ENCODE peak calls at places on chromosome 11, in ten cellular contexts. One of them, this sample, is unnamed.

GRCh38 chr11:32081129-32081641 is 9.7 kb upstream of the RCN1 start:
- DNase-seq in adrenal gland: no peak
- DNase-seq in pancreas: no peak
- DNase-seq in PC-9: peak; percentile 18
- DNase-seq in sigmoid colon: no peak
- DNase-seq in fibroblast of lung: peak; percentile 50
- DNase-seq in thoracic aorta: no peak
- DNase-seq in colonic mucosa: no peak
- DNase-seq in psoas muscle: no peak
- DNase-seq in hepatocyte: peak; percentile 35
- DNase-seq in this sample: no peak

GRCh38 chr11:59899532-59899931 is 20.9 kb downstream of the OOSP3 start:
- DNase-seq in colonic mucosa: no peak
- DNase-seq in sigmoid colon: no peak
- DNase-seq in PC-9: no peak
- DNase-seq in hepatocyte: no peak
- DNase-seq in thoracic aorta: no peak
- DNase-seq in fibroblast of lung: no peak
- DNase-seq in psoas muscle: no peak
- DNase-seq in adrenal gland: no peak
- DNase-seq in pancreas: no peak
- DNase-seq in this sample: no peak

GRCh38 chr11:1641096-1641495 is 11.5 kb downstream of the KRTAP5-5 start:
- DNase-seq in hepatocyte: no peak
- DNase-seq in thoracic aorta: no peak
- DNase-seq in sigmoid colon: peak; percentile 53
- DNase-seq in fibroblast of lung: no peak
- DNase-seq in colonic mucosa: no peak
- DNase-seq in adrenal gland: no peak
- DNase-seq in pancreas: peak; percentile 51
- DNase-seq in psoas muscle: peak; percentile 26
- DNase-seq in PC-9: no peak
- DNase-seq in this sample: no peak

GRCh38 chr11:69215784-69216415 is 60.2 kb downstream of the SMIM38 start:
- DNase-seq in colonic mucosa: no peak
- DNase-seq in psoas muscle: no peak
- DNase-seq in sigmoid colon: no peak
- DNase-seq in adrenal gland: peak; percentile 6
- DNase-seq in pancreas: no peak
- DNase-seq in thoracic aorta: no peak
- DNase-seq in hepatocyte: no peak
- DNase-seq in PC-9: peak; percentile 45
- DNase-seq in fibroblast of lung: peak; percentile 52
- DNase-seq in this sample: no peak

GRCh38 chr11:120432056-120433018 is 79.2 kb upstream of the GRIK4 start:
- DNase-seq in psoas muscle: no peak
- DNase-seq in thoracic aorta: peak; percentile 51
- DNase-seq in PC-9: peak; percentile 60
- DNase-seq in hepatocyte: peak; percentile 73
- DNase-seq in fibroblast of lung: peak; percentile 99
- DNase-seq in pancreas: no peak
- DNase-seq in sigmoid colon: no peak
- DNase-seq in colonic mucosa: peak; percentile 26
- DNase-seq in adrenal gland: peak; percentile 65
- DNase-seq in this sample: peak; percentile 97

GRCh38 chr11:135075740-135076139 is 663.7 kb upstream of the B3GAT1 start:
- DNase-seq in PC-9: peak; percentile 26
- DNase-seq in thoracic aorta: peak; percentile 28
- DNase-seq in colonic mucosa: peak; percentile 53
- DNase-seq in fibroblast of lung: peak; percentile 12
- DNase-seq in adrenal gland: peak; percentile 79
- DNase-seq in hepatocyte: peak; percentile 54
- DNase-seq in sigmoid colon: no peak
- DNase-seq in pancreas: peak; percentile 84
- DNase-seq in psoas muscle: peak; percentile 69
- DNase-seq in this sample: no peak

GRCh38 chr11:121965330-121965729 is 150.7 kb downstream of the BLID start:
- DNase-seq in psoas muscle: peak; percentile 47
- DNase-seq in adrenal gland: no peak
- DNase-seq in hepatocyte: no peak
- DNase-seq in pancreas: no peak
- DNase-seq in colonic mucosa: no peak
- DNase-seq in PC-9: peak; percentile 16
- DNase-seq in sigmoid colon: no peak
- DNase-seq in thoracic aorta: no peak
- DNase-seq in fibroblast of lung: no peak
- DNase-seq in this sample: no peak

GRCh38 chr11:18384157-18384641 is 10.2 kb upstream of the LDHA start:
- DNase-seq in adrenal gland: peak; percentile 74
- DNase-seq in fibroblast of lung: peak; percentile 83
- DNase-seq in sigmoid colon: peak; percentile 90
- DNase-seq in thoracic aorta: peak; percentile 19
- DNase-seq in psoas muscle: peak; percentile 74
- DNase-seq in hepatocyte: peak; percentile 78
- DNase-seq in pancreas: no peak
- DNase-seq in PC-9: peak; percentile 73
- DNase-seq in colonic mucosa: peak; percentile 87
- DNase-seq in this sample: peak; percentile 96

GRCh38 chr11:128531588-128531987 is 55.8 kb downstream of the ETS1 start:
- DNase-seq in adrenal gland: no peak
- DNase-seq in PC-9: no peak
- DNase-seq in sigmoid colon: no peak
- DNase-seq in colonic mucosa: no peak
- DNase-seq in fibroblast of lung: no peak
- DNase-seq in pancreas: no peak
- DNase-seq in thoracic aorta: no peak
- DNase-seq in psoas muscle: no peak
- DNase-seq in hepatocyte: no peak
- DNase-seq in this sample: no peak

GRCh38 chr11:57513446-57513795 is 2.1 kb downstream of the SLC43A1 start:
- DNase-seq in psoas muscle: no peak
- DNase-seq in hepatocyte: no peak
- DNase-seq in sigmoid colon: no peak
- DNase-seq in thoracic aorta: no peak
- DNase-seq in pancreas: peak; percentile 6
- DNase-seq in colonic mucosa: no peak
- DNase-seq in adrenal gland: no peak
- DNase-seq in PC-9: no peak
- DNase-seq in fibroblast of lung: no peak
- DNase-seq in this sample: no peak

GRCh38 chr11:57514538-57515331 is 767 bp downstream of the SLC43A1 start:
- DNase-seq in colonic mucosa: peak; percentile 83
- DNase-seq in fibroblast of lung: peak; percentile 39
- DNase-seq in adrenal gland: peak; percentile 54
- DNase-seq in thoracic aorta: no peak
- DNase-seq in hepatocyte: peak; percentile 65
- DNase-seq in pancreas: peak; percentile 94
- DNase-seq in psoas muscle: peak; percentile 83
- DNase-seq in PC-9: peak; percentile 17
- DNase-seq in sigmoid colon: peak; percentile 82
- DNase-seq in this sample: no peak

GRCh38 chr11:57512646-57513445 is 2.7 kb downstream of the SLC43A1 start:
- DNase-seq in PC-9: no peak
- DNase-seq in fibroblast of lung: no peak
- DNase-seq in sigmoid colon: no peak
- DNase-seq in pancreas: peak; percentile 20
- DNase-seq in colonic mucosa: no peak
- DNase-seq in thoracic aorta: no peak
- DNase-seq in adrenal gland: no peak
- DNase-seq in psoas muscle: no peak
- DNase-seq in hepatocyte: no peak
- DNase-seq in this sample: no peak

GRCh38 chr11:57515332-57516060 is at the start of gene SLC43A1:
- DNase-seq in fibroblast of lung: peak; percentile 72
- DNase-seq in colonic mucosa: peak; percentile 72
- DNase-seq in psoas muscle: peak; percentile 79
- DNase-seq in thoracic aorta: no peak
- DNase-seq in PC-9: peak; percentile 49
- DNase-seq in hepatocyte: peak; percentile 68
- DNase-seq in sigmoid colon: peak; percentile 86
- DNase-seq in pancreas: peak; percentile 90
- DNase-seq in adrenal gland: peak; percentile 59
- DNase-seq in this sample: no peak

GRCh38 chr11:57513911-57514537 is 1.5 kb downstream of the SLC43A1 start:
- DNase-seq in thoracic aorta: no peak
- DNase-seq in pancreas: peak; percentile 90
- DNase-seq in psoas muscle: peak; percentile 66
- DNase-seq in sigmoid colon: peak; percentile 81
- DNase-seq in adrenal gland: peak; percentile 60
- DNase-seq in hepatocyte: peak; percentile 58
- DNase-seq in colonic mucosa: peak; percentile 58
- DNase-seq in PC-9: no peak
- DNase-seq in fibroblast of lung: peak; percentile 28
- DNase-seq in this sample: no peak
- H3K4me3 ChIP-seq in thoracic aorta: peak overlapping the region; percentile 99
- H3K4me3 ChIP-seq in pancreas: peak overlapping the region; percentile 94
- H3K4me3 ChIP-seq in psoas muscle: peak overlapping the region; percentile 77
- H3K4me3 ChIP-seq in sigmoid colon: peak overlapping the region; percentile 65
- H3K4me3 ChIP-seq in adrenal gland: peak overlapping the region; percentile 96
- H3K4me3 ChIP-seq in hepatocyte: peak overlapping the region; percentile 93
- H3K4me3 ChIP-seq in colonic mucosa: peak overlapping the region; percentile 79
- H3K4me3 ChIP-seq in PC-9: peak overlapping the region; percentile 69
- H3K4me3 ChIP-seq in fibroblast of lung: peak overlapping the region; percentile 80
- H3K4me3 ChIP-seq in this sample: peak overlapping the region; percentile 79

DNA sequence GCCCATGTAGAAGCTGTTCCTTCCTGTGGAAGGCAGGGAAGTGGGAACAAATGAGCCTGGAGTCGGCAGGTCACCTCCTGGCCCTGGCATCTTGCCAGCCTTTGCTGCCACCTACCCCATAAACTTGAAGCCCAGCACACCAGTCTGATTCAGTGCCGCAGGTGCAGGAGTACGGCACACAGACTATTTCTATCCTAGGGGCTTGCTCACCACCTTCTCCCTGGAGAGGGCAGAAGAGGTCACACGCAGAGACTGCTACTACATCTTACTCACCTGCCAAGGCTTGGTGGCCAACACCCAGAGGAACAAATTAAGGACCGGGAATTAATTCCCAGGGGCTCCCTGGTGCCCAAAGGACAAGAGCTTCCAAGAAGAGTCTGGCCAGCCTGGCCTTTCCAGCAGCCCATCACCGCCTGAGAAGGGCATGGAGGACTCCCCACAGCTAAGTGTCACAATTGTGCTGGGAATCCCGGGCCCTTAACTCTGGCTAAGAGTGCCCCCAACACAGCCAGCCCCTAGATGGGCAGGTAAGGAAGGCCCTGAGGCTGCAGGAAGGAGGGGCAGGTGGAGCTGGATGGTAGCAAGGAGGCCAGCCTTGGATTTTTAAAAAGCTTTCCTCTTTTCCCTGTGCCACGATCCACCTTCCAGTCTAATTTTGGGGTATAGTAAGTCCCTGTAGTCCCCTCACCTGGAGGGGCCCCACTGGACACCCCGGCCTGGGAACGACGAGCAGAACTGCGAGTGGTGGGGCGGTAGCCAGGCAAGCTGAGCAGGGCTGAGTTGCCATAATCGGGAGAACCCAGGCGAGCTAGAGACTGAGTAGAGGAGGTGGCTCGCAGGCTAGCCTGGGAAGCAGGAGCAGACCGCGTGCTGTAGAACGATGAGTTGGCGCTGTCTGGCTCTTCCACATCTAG is 6.9 kb downstream of the IL18BP start:
- DNase-seq in psoas muscle: no peak
- DNase-seq in PC-9: no peak
- DNase-seq in sigmoid colon: peak; percentile 67
- DNase-seq in pancreas: peak; percentile 70
- DNase-seq in thoracic aorta: no peak
- DNase-seq in hepatocyte: no peak
- DNase-seq in fibroblast of lung: no peak
- DNase-seq in colonic mucosa: no peak
- DNase-seq in adrenal gland: peak; percentile 38
- DNase-seq in this sample: no peak
- TF ChIP-seq CTCF in psoas muscle: no peak
- TF ChIP-seq CTCF in PC-9: no peak
- TF ChIP-seq CTCF in sigmoid colon: no peak
- TF ChIP-seq CTCF in pancreas: no peak
- TF ChIP-seq CTCF in thoracic aorta: no peak
- TF ChIP-seq CTCF in hepatocyte: no peak
- TF ChIP-seq CTCF in fibroblast of lung: no peak
- TF ChIP-seq CTCF in colonic mucosa: no peak
- TF ChIP-seq CTCF in adrenal gland: no peak
- TF ChIP-seq CTCF in this sample: no peak

GRCh38 chr11:117286588-117286987 is 4.6 kb upstream of the BACE1-AS start:
- DNase-seq in hepatocyte: no peak
- DNase-seq in thoracic aorta: no peak
- DNase-seq in sigmoid colon: no peak
- DNase-seq in adrenal gland: no peak
- DNase-seq in colonic mucosa: no peak
- DNase-seq in pancreas: no peak
- DNase-seq in fibroblast of lung: no peak
- DNase-seq in PC-9: no peak
- DNase-seq in psoas muscle: no peak
- DNase-seq in this sample: no peak
- H3K36me3 ChIP-seq in hepatocyte: no peaks in the 10 kb centered on the region
- H3K36me3 ChIP-seq in thoracic aorta: peaks cover 40% of the 10 kb centered on the region
- H3K36me3 ChIP-seq in sigmoid colon: peaks cover 99% of the 10 kb centered on the region
- H3K36me3 ChIP-seq in adrenal gland: no peaks in the 10 kb centered on the region
- H3K36me3 ChIP-seq in colonic mucosa: no peaks in the 10 kb centered on the region
- H3K36me3 ChIP-seq in pancreas: no peaks in the 10 kb centered on the region
- H3K36me3 ChIP-seq in fibroblast of lung: peaks cover 15% of the 10 kb centered on the region
- H3K36me3 ChIP-seq in PC-9: peaks cover 18% of the 10 kb centered on the region
- H3K36me3 ChIP-seq in psoas muscle: peaks cover 19% of the 10 kb centered on the region
- H3K36me3 ChIP-seq in this sample: peaks cover 25% of the 10 kb centered on the region

GRCh38 chr11:63763506-63764200 is 4.9 kb downstream of the ZFTA start:
- DNase-seq in hepatocyte: peak; percentile 26
- DNase-seq in adrenal gland: peak; percentile 41
- DNase-seq in thoracic aorta: no peak
- DNase-seq in psoas muscle: peak; percentile 69
- DNase-seq in sigmoid colon: peak; percentile 89
- DNase-seq in fibroblast of lung: peak; percentile 18
- DNase-seq in PC-9: no peak
- DNase-seq in colonic mucosa: peak; percentile 27
- DNase-seq in pancreas: peak; percentile 76
- DNase-seq in this sample: no peak

GRCh38 chr11:63761870-63762661 is 6.5 kb downstream of the ZFTA start:
- DNase-seq in hepatocyte: peak; percentile 36
- DNase-seq in fibroblast of lung: peak; percentile 13
- DNase-seq in sigmoid colon: peak; percentile 71
- DNase-seq in psoas muscle: peak; percentile 58
- DNase-seq in colonic mucosa: peak; percentile 32
- DNase-seq in adrenal gland: peak; percentile 31
- DNase-seq in thoracic aorta: no peak
- DNase-seq in PC-9: no peak
- DNase-seq in pancreas: peak; percentile 83
- DNase-seq in this sample: no peak

GRCh38 chr11:63761173-63761572 is 7.4 kb downstream of the ZFTA start:
- DNase-seq in sigmoid colon: no peak
- DNase-seq in thoracic aorta: no peak
- DNase-seq in PC-9: no peak
- DNase-seq in colonic mucosa: no peak
- DNase-seq in pancreas: no peak
- DNase-seq in psoas muscle: no peak
- DNase-seq in fibroblast of lung: no peak
- DNase-seq in adrenal gland: no peak
- DNase-seq in hepatocyte: no peak
- DNase-seq in this sample: no peak

GRCh38 chr11:63762662-63763505 is 5.7 kb downstream of the ZFTA start:
- DNase-seq in adrenal gland: peak; percentile 53
- DNase-seq in pancreas: no peak
- DNase-seq in PC-9: no peak
- DNase-seq in fibroblast of lung: peak; percentile 73
- DNase-seq in sigmoid colon: peak; percentile 85
- DNase-seq in hepatocyte: peak; percentile 58
- DNase-seq in psoas muscle: peak; percentile 72
- DNase-seq in colonic mucosa: peak; percentile 64
- DNase-seq in thoracic aorta: no peak
- DNase-seq in this sample: no peak

GRCh38 chr11:63760487-63761079 is 8.0 kb downstream of the ZFTA start:
- DNase-seq in colonic mucosa: no peak
- DNase-seq in adrenal gland: no peak
- DNase-seq in fibroblast of lung: no peak
- DNase-seq in sigmoid colon: no peak
- DNase-seq in pancreas: no peak
- DNase-seq in thoracic aorta: no peak
- DNase-seq in PC-9: no peak
- DNase-seq in hepatocyte: no peak
- DNase-seq in psoas muscle: no peak
- DNase-seq in this sample: no peak
- H3K4me3 ChIP-seq in colonic mucosa: no peak overlapping the region
- H3K4me3 ChIP-seq in adrenal gland: no peak overlapping the region
- H3K4me3 ChIP-seq in fibroblast of lung: no peak overlapping the region
- H3K4me3 ChIP-seq in sigmoid colon: no peak overlapping the region
- H3K4me3 ChIP-seq in pancreas: no peak overlapping the region
- H3K4me3 ChIP-seq in thoracic aorta: no peak overlapping the region
- H3K4me3 ChIP-seq in PC-9: no peak overlapping the region
- H3K4me3 ChIP-seq in hepatocyte: no peak overlapping the region
- H3K4me3 ChIP-seq in psoas muscle: no peak overlapping the region
- H3K4me3 ChIP-seq in this sample: no peak overlapping the region